ENCODE peak calls at places on chromosomes 2 and 18, in four cellular contexts. U is psoas muscle; A is HT-29; B is CD4-positive, alpha-beta T cell. D is an unnamed sample.

GRCh38 chr2:15640291-15640711 is 48.6 kb downstream of the DDX1 start:
- DNase-seq in U (no peak), A (peak), B (no peak), D (no peak)

GRCh38 chr18:28823506-28824182 is 646.7 kb upstream of the CDH2 start:
- DNase-seq in U (peak), A (no peak), B (no peak), D (no peak)

GRCh38 chr2:61356958-61357350 is 113.9 kb downstream of the USP34 start:
- DNase-seq in U (no peak), A (no peak), B (no peak), D (no peak)

GRCh38 chr2:2022941-2023586 is 278.7 kb upstream of the PXDN start:
- DNase-seq in U (no peak), A (no peak), B (no peak), D (no peak)

GRCh38 chr2:196170202-196170680 is 1.1 kb downstream of the STK17B start:
- DNase-seq in U (no peak), A (peak), B (peak), D (no peak)

GRCh38 chr2:51028829-51029228 is 3.1 kb downstream of the NRXN1 start:
- DNase-seq in U (no peak), A (no peak), B (no peak), D (no peak)

GRCh38 chr2:238370482-238371372 is 50.4 kb downstream of the TRAF3IP1 start:
- DNase-seq in U (peak), A (peak), B (peak), D (no peak)

GRCh38 chr2:237901932-237902846 is 42.8 kb downstream of the RAMP1 start:
- DNase-seq in U (no peak), A (no peak), B (no peak), D (no peak)

GRCh38 chr2:230068658-230069080 is at the start of gene SLC16A14:
- DNase-seq in U (no peak), A (peak), B (peak), D (no peak)